ENCODE peak calls at places on chromosome 13, in seven cellular contexts. P, A, W, B, U, E and Q are unnamed samples.

GRCh38 chr13:73809561-73809960 is 324.6 kb downstream of the KLF12 start:
- DNase-seq in A (no peak), B (peak), E (no peak), P (peak), U (no peak), W (no peak), Q (no peak)

GRCh38 chr13:81670048-81670447 is 1329.1 kb upstream of the SPRY2 start:
- DNase-seq in U (no peak), W (no peak), B (no peak), P (no peak), E (no peak), A (no peak), Q (no peak)

GRCh38 chr13:44172411-44172810 is 201.2 kb upstream of the SERP2 start:
- DNase-seq in E (no peak), W (no peak), B (peak), A (no peak), U (no peak), P (no peak), Q (no peak)

GRCh38 chr13:27599845-27600553 is 20.3 kb downstream of the LNX2 start:
- DNase-seq in B (peak), A (no peak), E (peak), U (no peak), P (peak), W (no peak), Q (no peak)

GRCh38 chr13:101035119-101035620 is 360.6 kb upstream of the TMTC4 start:
- DNase-seq in E (no peak), A (no peak), P (no peak), U (no peak), B (no peak), W (no peak), Q (no peak)

GRCh38 chr13:37029617-37030016 is 29.0 kb downstream of the EXOSC8 start:
- DNase-seq in E (peak), W (no peak), A (no peak), P (no peak), B (peak), U (no peak), Q (peak)

GRCh38 chr13:20994441-20994821 is 67.0 kb downstream of the LATS2 start:
- DNase-seq in E (no peak), U (no peak), A (no peak), P (no peak), W (no peak), B (no peak), Q (no peak)

GRCh38 chr13:108269601-108270328 is at the start of gene TNFSF13B:
- DNase-seq in E (no peak), A (no peak), B (peak), U (peak), P (no peak), W (peak), Q (no peak)

GRCh38 chr13:106570354-106570822 is 2.5 kb upstream of the ARGLU1 start:
- DNase-seq in U (peak), P (peak), E (no peak), A (peak), B (peak), W (peak), Q (no peak)

GRCh38 chr13:53254495-53254894 is 225.9 kb downstream of the OLFM4 start:
- DNase-seq in E (no peak), B (no peak), U (no peak), W (no peak), P (peak), A (no peak), Q (no peak)

GRCh38 chr13:41058229-41059070 is 2.9 kb upstream of the WBP4 start:
- DNase-seq in U (peak), E (no peak), P (no peak), B (no peak), W (peak), A (no peak), Q (no peak)

GRCh38 chr13:78998736-78999135 is 339.8 kb upstream of the OBI1 start:
- DNase-seq in U (no peak), W (no peak), A (no peak), B (no peak), P (no peak), E (no peak), Q (no peak)

GRCh38 chr13:97798171-97798821 is 155.2 kb upstream of the IPO5 start:
- DNase-seq in A (peak), P (no peak), U (no peak), B (no peak), W (no peak), E (no peak), Q (no peak)

GRCh38 chr13:42388326-42388725 is 116.4 kb downstream of the AKAP11 start:
- DNase-seq in A (no peak), P (no peak), B (no peak), W (no peak), U (no peak), E (no peak), Q (no peak)

GRCh38 chr13:53020764-53021332 is 7.8 kb upstream of the OLFM4 start:
- DNase-seq in W (no peak), P (no peak), B (no peak), A (no peak), U (no peak), E (no peak), Q (no peak)

GRCh38 chr13:102680133-102680717 is 14.6 kb downstream of the METTL21C start:
- DNase-seq in E (no peak), A (no peak), U (no peak), B (no peak), P (no peak), W (no peak), Q (no peak)

GRCh38 chr13:21661510-21661909 is 9.4 kb upstream of the FGF9 start:
- DNase-seq in E (no peak), P (no peak), W (no peak), A (no peak), U (no peak), B (no peak), Q (no peak)

GRCh38 chr13:102310691-102311432 is 91.0 kb downstream of the FGF14 start:
- DNase-seq in W (no peak), B (no peak), E (no peak), U (no peak), A (peak), P (no peak), Q (no peak)

GRCh38 chr13:94412870-94413269 is 66.6 kb downstream of the DCT start:
- DNase-seq in B (no peak), A (no peak), E (no peak), U (no peak), W (no peak), P (no peak), Q (no peak)

GRCh38 chr13:59747529-59747928 is 416.2 kb downstream of the DIAPH3 start:
- DNase-seq in B (no peak), W (no peak), U (no peak), P (no peak), A (no peak), E (no peak), Q (no peak)

GRCh38 chr13:42064259-42064658 is 15.8 kb downstream of the DGKH start:
- DNase-seq in P (no peak), B (peak), U (no peak), W (no peak), A (no peak), E (no peak), Q (no peak)

GRCh38 chr13:99629641-99630040 is 128.4 kb downstream of the TM9SF2 start:
- DNase-seq in B (no peak), E (no peak), W (no peak), A (no peak), P (no peak), U (no peak), Q (no peak)

GRCh38 chr13:85541476-85541875 is 257.7 kb downstream of the SLITRK6 start:
- DNase-seq in W (no peak), U (peak), B (no peak), A (no peak), E (no peak), P (no peak), Q (no peak)

GRCh38 chr13:99268822-99269221 is 10.6 kb upstream of the GPR18 start:
- DNase-seq in E (no peak), W (no peak), P (no peak), A (no peak), U (no peak), B (no peak), Q (no peak)

GRCh38 chr13:73169971-73170370 is 111.2 kb downstream of the KLF5 start:
- DNase-seq in B (no peak), E (no peak), W (no peak), U (no peak), A (no peak), P (no peak), Q (no peak)

GRCh38 chr13:57635541-57635940 is 4.0 kb downstream of the PCDH17 start:
- DNase-seq in B (no peak), A (no peak), P (no peak), U (no peak), W (no peak), E (no peak), Q (no peak)

GRCh38 chr13:60019119-60019993 is 144.4 kb downstream of the DIAPH3 start:
- DNase-seq in E (peak), W (no peak), U (no peak), A (no peak), B (peak), P (no peak), Q (no peak)

GRCh38 chr13:90806905-90807304 is 540.6 kb upstream of the MIR17HG start:
- DNase-seq in P (no peak), U (no peak), E (no peak), W (no peak), B (no peak), A (no peak), Q (no peak)

GRCh38 chr13:26183416-26183815 is 38.7 kb downstream of the RNF6 start:
- DNase-seq in U (no peak), A (no peak), E (no peak), B (no peak), W (no peak), P (no peak), Q (no peak)

GRCh38 chr13:26184791-26185250 is 37.3 kb downstream of the RNF6 start:
- DNase-seq in W (peak), P (peak), A (peak), E (peak), U (peak), B (peak), Q (peak)

GRCh38 chr13:26185720-26186119 is 36.4 kb downstream of the RNF6 start:
- DNase-seq in W (no peak), E (no peak), P (no peak), A (no peak), B (no peak), U (no peak), Q (no peak)

GRCh38 chr13:26186995-26187394 is 35.1 kb downstream of the RNF6 start:
- DNase-seq in A (no peak), P (no peak), E (no peak), W (no peak), B (no peak), U (peak), Q (no peak)

DNA sequence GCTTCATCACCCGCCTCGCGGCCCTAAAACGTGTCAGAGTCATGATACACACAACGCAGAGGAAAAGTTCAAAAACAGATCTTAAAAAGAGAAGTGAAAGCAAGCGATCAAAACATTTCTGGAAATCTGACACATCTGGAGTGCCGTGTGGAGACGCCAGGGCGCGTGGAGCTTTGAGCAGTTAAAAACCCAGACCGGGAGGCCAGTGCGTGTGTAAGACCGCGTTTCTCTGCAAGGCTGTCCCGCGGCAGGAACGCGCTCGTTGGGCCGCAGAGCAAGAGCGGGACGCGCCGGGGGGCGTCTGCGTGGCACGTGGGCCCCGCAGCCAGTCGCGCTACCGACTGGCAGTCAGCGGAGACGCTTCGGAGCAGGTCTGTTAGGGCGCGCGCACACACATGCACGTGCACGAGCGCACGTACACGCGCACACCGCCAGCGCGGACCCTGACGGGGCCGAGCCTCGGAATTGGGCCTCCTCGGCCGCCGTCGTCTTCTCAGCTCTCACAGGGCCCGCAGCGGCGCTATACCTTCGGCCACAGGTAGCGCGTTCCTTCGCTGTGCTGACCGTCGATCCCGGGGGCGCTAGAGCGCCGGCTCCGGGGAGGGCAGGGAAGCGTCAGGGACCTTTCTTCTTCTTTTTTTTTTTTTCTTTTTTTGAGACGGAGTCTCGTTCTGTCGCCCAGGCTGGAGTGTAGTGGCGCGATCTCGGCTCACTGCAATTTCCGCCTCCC is 35.8 kb downstream of the RNF6 start:
- DNase-seq in P (peak), E (peak), B (peak), W (peak), U (peak), A (peak), Q (peak)
- TF ChIP-seq CTCF in P (peak), E (peak), B (peak), W (peak), U (peak), A (no peak), Q (peak)

GRCh38 chr13:46310066-46310465 is 77.0 kb downstream of the RUBCNL start:
- DNase-seq in W (no peak), A (no peak), P (no peak), B (no peak), U (no peak), E (no peak), Q (no peak)
- TF ChIP-seq CTCF in W (no peak), A (no peak), P (no peak), B (no peak), U (no peak), E (no peak), Q (no peak)

DNA sequence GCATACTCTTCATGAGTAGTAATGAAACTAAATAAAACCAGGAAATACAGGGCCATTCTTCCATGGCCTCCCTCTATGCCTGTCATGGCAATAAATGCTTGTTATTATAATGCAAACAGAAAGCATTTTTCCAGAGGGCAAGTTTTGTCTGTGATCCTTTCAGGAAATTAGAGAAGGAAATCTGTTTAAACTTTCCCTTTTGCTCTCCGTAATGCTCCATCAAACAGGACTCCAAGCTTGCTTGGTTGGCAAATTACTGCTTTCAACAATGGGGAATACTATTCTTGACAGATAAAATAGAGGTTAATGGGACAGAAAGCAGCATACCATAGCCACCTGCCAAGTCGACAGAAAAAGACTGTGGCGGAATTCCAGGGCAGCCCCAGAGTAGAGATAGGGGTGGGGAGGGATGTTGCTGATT is 252.5 kb downstream of the LHFPL6 start:
- DNase-seq in A (no peak), P (no peak), U (no peak), E (no peak), W (peak), B (no peak), Q (no peak)
- TF ChIP-seq CTCF in A (no peak), P (no peak), U (no peak), E (no peak), W (no peak), B (no peak), Q (no peak)

GRCh38 chr13:19864339-19865309 is 1.2 kb upstream of the ZMYM5 start:
- DNase-seq in B (peak), U (peak), W (peak), E (no peak), P (no peak), A (peak), Q (no peak)
- TF ChIP-seq CTCF in B (peak), U (peak), W (peak), E (peak), P (peak), A (no peak), Q (peak)

DNA sequence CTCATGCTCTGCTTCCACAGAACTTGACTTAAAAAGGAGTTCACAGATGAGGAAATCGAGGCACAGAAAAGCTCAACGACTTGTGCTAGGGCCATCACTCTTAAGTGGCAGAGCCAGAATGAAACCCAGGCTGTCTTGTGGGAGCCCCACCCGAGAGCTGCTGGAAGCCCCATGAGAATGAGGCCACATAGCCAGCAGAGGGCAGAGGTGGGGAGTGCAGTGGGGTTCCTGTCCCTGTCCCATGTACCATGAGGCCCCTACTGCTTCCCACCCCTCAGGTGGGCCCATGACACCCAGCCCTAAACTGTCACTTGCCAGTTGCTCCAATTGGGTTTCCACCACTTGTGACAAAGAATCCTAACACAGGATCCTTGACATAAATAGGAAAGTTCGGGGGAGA is 175.9 kb downstream of the IRS2 start:
- DNase-seq in U (peak), A (peak), E (no peak), W (peak), P (no peak), B (no peak), Q (no peak)
- TF ChIP-seq CTCF in U (no peak), A (no peak), E (no peak), W (peak), P (no peak), B (peak), Q (peak)

GRCh38 chr13:103788061-103788652 is 721.9 kb upstream of the SLC10A2 start:
- DNase-seq in E (no peak), A (no peak), B (no peak), W (peak), P (no peak), U (no peak), Q (no peak)
- TF ChIP-seq CTCF in E (no peak), A (no peak), B (no peak), W (peak), P (no peak), U (no peak), Q (no peak)

DNA sequence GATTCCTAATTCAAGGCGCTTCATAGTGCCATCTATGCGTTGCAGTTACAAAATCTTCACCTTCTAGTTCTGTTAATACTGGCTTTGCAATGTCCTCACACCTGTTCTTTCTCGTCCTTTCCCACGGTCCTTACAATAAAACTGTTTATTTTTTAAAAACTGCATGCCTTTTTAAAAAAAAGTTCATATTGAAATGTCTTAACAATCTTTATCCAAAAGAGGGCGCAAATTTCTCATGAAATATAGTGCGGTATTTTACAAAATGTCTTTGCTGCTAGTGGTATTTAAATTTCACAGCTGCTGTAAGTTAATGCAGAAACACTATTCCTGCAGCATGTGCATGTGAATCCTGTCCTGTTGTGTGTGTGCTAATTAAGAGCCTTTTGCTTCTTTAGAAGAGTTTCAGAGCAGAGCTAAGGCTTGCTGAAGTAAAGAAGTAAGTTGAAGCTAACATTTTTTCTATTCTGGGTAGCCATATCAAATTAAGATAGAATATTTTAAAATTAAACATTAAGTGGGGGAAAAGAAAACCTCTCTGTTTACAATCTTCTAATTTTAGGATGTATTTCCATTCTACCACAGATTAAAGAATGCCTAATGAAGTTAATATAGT is 15.8 kb upstream of the CLDN10 start:
- DNase-seq in A (no peak), W (no peak), E (peak), U (no peak), P (no peak), B (peak), Q (no peak)
- TF ChIP-seq CTCF in A (no peak), W (peak), E (peak), U (peak), P (peak), B (peak), Q (peak)

GRCh38 chr13:49457221-49457620 is 13.1 kb downstream of the SETDB2 start:
- DNase-seq in A (no peak), E (no peak), P (no peak), B (peak), U (no peak), W (no peak), Q (peak)
- TF ChIP-seq CTCF in A (no peak), E (no peak), P (no peak), B (no peak), U (no peak), W (no peak), Q (no peak)

DNA sequence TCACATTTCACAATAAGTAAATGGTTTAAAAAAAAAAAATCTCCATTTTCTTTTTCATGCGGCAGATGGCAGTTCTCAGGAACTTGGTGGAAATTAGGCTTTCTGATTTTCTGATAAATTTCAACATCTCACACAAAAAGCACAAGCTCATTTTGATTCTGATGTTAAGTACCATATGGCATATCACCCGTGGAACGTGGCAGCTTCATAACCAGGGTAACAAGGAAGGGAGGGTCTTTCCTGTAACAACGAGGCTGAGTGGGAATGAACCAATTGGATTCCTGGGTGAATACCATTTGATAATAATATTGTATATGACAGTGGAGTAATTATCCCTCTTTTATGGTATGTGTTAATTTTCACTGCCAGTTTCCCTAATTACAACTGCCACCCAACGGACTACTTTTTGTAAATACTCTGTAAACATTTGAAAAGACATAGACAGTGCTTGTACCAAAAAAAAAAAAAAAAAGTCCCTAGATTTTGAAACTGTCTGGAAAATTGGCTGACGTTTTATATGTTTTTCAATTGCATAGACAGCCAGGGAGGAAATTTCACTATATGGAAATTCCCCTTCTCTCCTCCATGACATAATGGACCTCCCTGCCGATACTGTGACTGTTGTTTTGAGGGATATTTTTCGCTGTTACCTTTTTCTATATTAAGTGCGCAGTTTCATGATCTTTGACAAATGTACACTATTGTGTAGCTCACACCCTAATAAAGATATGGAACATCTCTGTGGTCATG is 43.5 kb downstream of the C13orf42 start:
- DNase-seq in U (no peak), A (no peak), E (no peak), P (no peak), B (no peak), W (no peak), Q (no peak)
- TF ChIP-seq CTCF in U (no peak), A (no peak), E (no peak), P (no peak), B (no peak), W (no peak), Q (no peak)

DNA sequence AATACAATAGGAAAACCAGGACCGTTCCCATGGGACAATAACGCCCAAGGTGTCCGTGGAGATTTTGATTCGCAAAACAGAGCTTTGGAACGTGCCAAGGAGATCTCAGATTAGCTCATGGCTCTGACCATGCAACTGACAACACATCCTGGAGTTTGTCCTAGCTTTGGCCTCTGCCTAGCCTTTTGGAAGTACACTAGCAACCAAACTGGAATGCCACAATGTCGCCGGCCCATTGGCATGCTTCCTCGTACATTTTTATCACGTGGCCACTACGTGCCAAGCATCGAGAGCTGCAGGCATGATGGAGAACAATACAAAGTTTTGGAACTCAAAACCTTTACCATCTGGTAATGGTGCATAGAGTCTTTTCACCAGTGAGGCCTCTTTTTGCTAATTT is 256.5 kb downstream of the DCLK1 start:
- DNase-seq in W (peak), B (no peak), E (no peak), U (no peak), A (peak), P (no peak), Q (no peak)
- TF ChIP-seq CTCF in W (no peak), B (no peak), E (no peak), U (no peak), A (no peak), P (no peak), Q (no peak)